ENCODE peak calls at places on chromosomes 5 and 9, in eight cellular contexts. O is psoas muscle, B is cardiac fibroblast, R is lower leg skin, U is coronary artery, I is breast epithelium, Z is fibroblast of lung, Q is hepatocyte. H is an unnamed sample.

GRCh38 chr5:6686916-6687409 is 26.3 kb upstream of the TENT4A start:
- DNase-seq in Q (peak), U (no peak), R (no peak), I (no peak), Z (peak), B (peak), O (no peak), H (no peak)

GRCh38 chr5:38845555-38846378 is at the start of gene OSMR:
- DNase-seq in U (peak), O (peak), I (peak), Z (peak), R (peak), B (peak), Q (peak), H (peak)

GRCh38 chr5:15376803-15377202 is 123.2 kb upstream of the FBXL7 start:
- DNase-seq in R (peak), Z (no peak), Q (no peak), B (peak), U (no peak), I (no peak), O (no peak), H (no peak)

GRCh38 chr5:92939428-92939827 is 641.6 kb downstream of the NR2F1-AS1 start:
- DNase-seq in O (no peak), R (no peak), B (peak), I (no peak), Q (no peak), U (no peak), Z (no peak), H (no peak)

GRCh38 chr5:14574124-14574523 is 7.5 kb upstream of the OTULINL start:
- DNase-seq in O (no peak), Q (no peak), Z (no peak), R (no peak), I (no peak), B (no peak), U (no peak), H (no peak)

GRCh38 chr9:108910914-108911313 is 23.0 kb downstream of the ELP1 start:
- DNase-seq in R (no peak), I (no peak), Z (no peak), U (no peak), O (no peak), Q (no peak), B (no peak), H (no peak)

GRCh38 chr9:105361873-105362272 is 86.0 kb upstream of the FSD1L start:
- DNase-seq in Q (no peak), I (no peak), B (no peak), R (no peak), Z (peak), U (no peak), O (no peak), H (no peak)

GRCh38 chr5:6599739-6600138 is 33.1 kb downstream of the NSUN2 start:
- DNase-seq in U (no peak), B (no peak), O (no peak), I (no peak), Q (no peak), Z (no peak), R (no peak), H (no peak)

GRCh38 chr5:68245325-68245724 is 29.8 kb downstream of the PIK3R1 start:
- DNase-seq in U (no peak), I (no peak), Z (peak), Q (no peak), O (no peak), B (no peak), R (no peak), H (no peak)

GRCh38 chr5:124193371-124193789 is 553.1 kb downstream of the ZNF608 start:
- DNase-seq in I (no peak), Z (peak), R (no peak), O (no peak), U (no peak), Q (no peak), B (peak), H (no peak)

GRCh38 chr9:98943682-98944129 is at the start of gene COL15A1:
- DNase-seq in U (peak), Z (peak), I (no peak), Q (peak), B (peak), O (peak), R (no peak), H (no peak)

GRCh38 chr5:175564716-175565115 is 86.4 kb downstream of the SFXN1 start:
- DNase-seq in Z (no peak), O (no peak), U (no peak), R (no peak), B (no peak), I (no peak), Q (no peak), H (no peak)

GRCh38 chr9:117224676-117225075 is 190.2 kb downstream of the ASTN2 start:
- DNase-seq in B (no peak), Z (no peak), O (no peak), U (no peak), I (no peak), R (no peak), Q (no peak), H (no peak)

GRCh38 chr5:11622785-11623184 is 281.5 kb downstream of the CTNND2 start:
- DNase-seq in I (no peak), Z (no peak), B (no peak), U (no peak), O (no peak), Q (no peak), R (no peak), H (no peak)

GRCh38 chr5:11620172-11620571 is 284.1 kb downstream of the CTNND2 start:
- DNase-seq in O (no peak), Z (no peak), U (no peak), Q (no peak), B (no peak), I (no peak), R (no peak), H (no peak)

GRCh38 chr5:11617080-11617479 is 287.2 kb downstream of the CTNND2 start:
- DNase-seq in Z (peak), Q (no peak), I (no peak), R (no peak), U (no peak), O (no peak), B (no peak), H (no peak)

GRCh38 chr5:11619339-11620028 is 284.8 kb downstream of the CTNND2 start:
- DNase-seq in B (no peak), I (no peak), U (no peak), O (no peak), Z (peak), R (no peak), Q (peak), H (no peak)
- TF ChIP-seq CTCF in B (no peak), I (no peak), U (no peak), O (no peak), Z (no peak), R (no peak), Q (peak), H (peak)

GRCh38 chr5:56446728-56447127 is 213.6 kb upstream of the ANKRD55 start:
- DNase-seq in Q (no peak), Z (no peak), O (no peak), I (no peak), U (no peak), B (no peak), R (no peak), H (no peak)

GRCh38 chr5:56447656-56448055 is 214.5 kb upstream of the ANKRD55 start:
- DNase-seq in Z (no peak), U (no peak), O (no peak), R (no peak), Q (no peak), I (no peak), B (no peak), H (no peak)

GRCh38 chr5:56449071-56449470 is 215.9 kb upstream of the ANKRD55 start:
- DNase-seq in Z (no peak), B (no peak), I (no peak), U (no peak), R (no peak), Q (no peak), O (no peak), H (no peak)

GRCh38 chr5:56443826-56444225 is 210.7 kb upstream of the ANKRD55 start:
- DNase-seq in U (no peak), I (no peak), R (no peak), Q (no peak), B (no peak), Z (no peak), O (no peak), H (no peak)

GRCh38 chr5:56447232-56447631 is 214.1 kb upstream of the ANKRD55 start:
- DNase-seq in R (no peak), O (no peak), I (no peak), Q (peak), U (no peak), B (peak), Z (no peak), H (no peak)
- TF ChIP-seq CTCF in R (no peak), O (no peak), I (no peak), Q (no peak), U (no peak), B (no peak), Z (no peak), H (no peak)

GRCh38 chr9:134025606-134026541 is 593 bp downstream of the BRD3OS start:
- DNase-seq in U (peak), B (peak), R (no peak), Q (peak), Z (peak), I (peak), O (peak), H (peak)
- TF ChIP-seq CTCF in U (no peak), B (peak), R (no peak), Q (no peak), Z (no peak), I (no peak), O (no peak), H (peak)

DNA sequence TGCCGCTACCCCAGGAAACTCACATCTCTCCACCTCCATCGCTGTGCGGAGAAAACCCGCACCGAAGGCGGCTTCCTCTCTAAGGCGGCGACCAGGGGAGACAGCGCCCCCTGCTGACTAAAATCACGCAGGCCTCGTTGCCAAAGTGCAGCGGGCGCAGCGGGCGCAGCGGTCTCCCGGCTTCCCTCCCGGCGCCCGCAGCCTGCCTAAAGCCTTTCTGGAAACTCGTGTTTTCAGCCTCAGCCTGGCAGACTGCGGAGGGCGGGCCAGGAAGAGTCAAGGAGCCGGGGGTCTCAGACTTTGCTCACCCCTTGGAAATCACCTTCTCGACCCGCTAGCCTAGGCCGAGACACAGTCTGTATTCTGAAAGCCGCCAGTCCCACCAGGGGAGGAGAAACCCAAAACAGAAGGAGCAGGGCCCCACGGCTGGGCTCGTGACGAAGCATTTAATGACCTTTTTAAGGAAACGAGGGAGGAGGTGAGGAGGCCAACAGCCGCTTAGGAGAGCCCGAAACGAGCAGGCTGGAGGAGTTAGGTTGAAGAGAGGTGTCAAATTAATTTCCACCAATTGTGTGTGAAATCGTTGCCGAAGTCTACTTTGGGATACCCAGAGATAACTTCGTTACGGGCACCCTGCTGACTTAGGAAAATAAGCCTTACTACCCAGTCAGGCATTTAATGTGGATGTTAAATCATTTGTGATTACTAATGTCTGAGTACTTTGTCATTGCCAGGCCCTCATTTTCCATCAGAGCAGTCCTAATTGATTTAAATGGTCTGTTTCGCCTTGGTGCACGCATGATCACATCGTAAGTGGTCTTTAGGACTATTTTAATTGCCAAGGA is 7.3 kb upstream of the FOXB2 start:
- DNase-seq in B (peak), Q (peak), U (no peak), R (no peak), O (peak), Z (no peak), I (no peak), H (peak)
- TF ChIP-seq CTCF in B (peak), Q (peak), U (no peak), R (no peak), O (peak), Z (peak), I (peak), H (peak)

GRCh38 chr5:91070761-91071429 is 312.2 kb downstream of the ARRDC3 start:
- DNase-seq in O (no peak), Z (no peak), I (no peak), B (no peak), R (no peak), U (no peak), Q (no peak), H (no peak)
- TF ChIP-seq CTCF in O (no peak), Z (no peak), I (no peak), B (no peak), R (no peak), U (no peak), Q (no peak), H (no peak)

DNA sequence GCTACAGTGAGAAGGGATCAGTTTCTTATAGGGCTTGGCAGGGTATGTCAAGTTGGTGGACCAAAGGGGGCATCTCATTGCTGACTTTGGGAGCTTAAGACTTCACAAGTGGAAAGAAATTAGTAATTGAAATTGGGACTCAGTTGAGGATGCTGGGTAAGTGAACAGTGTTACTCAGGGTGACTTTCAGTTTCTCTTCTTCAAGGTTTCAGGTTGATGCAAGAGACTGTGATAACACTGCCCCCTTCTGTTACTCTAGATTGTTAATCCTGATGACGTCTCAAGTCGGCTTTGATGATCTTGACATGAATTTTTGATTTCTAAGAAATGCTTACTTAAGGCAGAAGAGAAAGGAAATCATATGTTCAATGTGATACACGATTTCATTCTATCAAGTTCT is 21.3 kb downstream of the KCTD16 start:
- DNase-seq in O (no peak), U (no peak), R (no peak), Q (peak), I (no peak), B (peak), Z (peak), H (no peak)
- TF ChIP-seq CTCF in O (peak), U (no peak), R (no peak), Q (peak), I (no peak), B (peak), Z (peak), H (peak)

DNA sequence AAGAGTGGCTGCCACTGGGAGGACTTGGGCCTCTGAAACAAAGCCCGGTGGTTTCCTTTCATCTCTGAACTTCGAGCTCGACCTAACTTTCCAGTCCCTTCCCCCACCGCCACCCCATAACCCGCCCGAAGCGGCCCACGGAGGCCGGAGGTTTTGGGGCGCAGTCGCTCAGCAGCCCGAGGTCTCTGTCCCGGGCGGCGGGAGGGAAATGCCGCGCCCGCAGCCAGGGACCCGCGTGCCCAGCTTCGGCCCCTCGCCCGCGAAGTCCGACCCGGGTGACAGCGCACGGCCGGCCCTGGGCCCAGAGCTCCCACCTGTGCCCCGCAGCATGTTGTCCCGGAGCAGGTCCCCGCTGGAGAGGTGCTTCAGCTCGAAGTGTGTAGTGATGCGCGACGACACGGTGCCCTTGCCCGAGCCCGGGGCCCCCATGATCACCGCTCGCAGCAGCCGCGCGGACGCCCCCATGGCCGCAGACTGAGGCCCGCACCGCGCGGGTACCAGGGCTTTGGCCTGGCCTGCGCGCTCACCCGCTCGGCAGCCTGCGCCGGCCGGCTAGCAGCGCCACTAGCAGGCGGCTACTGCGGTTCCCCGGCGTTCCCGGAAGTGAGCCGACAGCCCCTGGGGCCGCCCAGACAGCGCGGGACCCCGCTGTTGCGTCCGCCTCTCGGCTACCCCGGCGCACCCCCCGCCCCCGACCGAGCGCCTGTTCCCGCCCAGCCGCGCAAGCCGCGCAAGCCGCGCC is at the start of gene AK3:
- DNase-seq in I (peak), U (peak), Q (peak), B (peak), O (peak), Z (peak), R (peak), H (peak)
- TF ChIP-seq CTCF in I (peak), U (no peak), Q (peak), B (no peak), O (peak), Z (no peak), R (no peak), H (peak)

GRCh38 chr5:66224773-66225553 is 80.9 kb downstream of the SREK1 start:
- DNase-seq in Z (no peak), O (no peak), B (no peak), U (no peak), Q (no peak), I (no peak), R (no peak), H (no peak)

GRCh38 chr5:66222455-66222854 is 78.4 kb downstream of the SREK1 start:
- DNase-seq in Z (peak), U (no peak), I (no peak), Q (no peak), R (no peak), O (no peak), B (no peak), H (no peak)

GRCh38 chr5:66224273-66224672 is 80.2 kb downstream of the SREK1 start:
- DNase-seq in O (no peak), R (no peak), I (no peak), B (no peak), Q (no peak), U (no peak), Z (no peak), H (no peak)

DNA sequence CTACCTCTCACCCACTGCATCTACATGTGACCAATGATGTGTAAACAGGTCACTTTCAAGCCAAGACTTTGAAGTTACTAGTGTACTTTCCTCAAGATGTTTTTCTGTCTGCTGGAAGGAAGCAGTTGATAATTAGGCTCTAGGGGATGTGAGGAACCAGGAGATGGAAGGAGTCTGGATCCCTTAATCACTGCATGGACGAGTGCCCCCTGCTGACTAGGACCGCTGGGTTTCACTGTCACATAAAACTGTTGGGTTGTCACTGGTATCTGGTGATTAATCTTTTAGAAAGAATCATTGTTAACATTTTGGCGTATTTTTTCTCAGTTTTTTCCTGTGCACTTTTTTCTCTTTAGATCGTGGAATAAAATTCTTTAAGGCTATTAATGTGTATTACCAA is 79.5 kb downstream of the SREK1 start:
- DNase-seq in Z (no peak), B (peak), Q (no peak), O (no peak), U (no peak), I (no peak), R (no peak), H (no peak)
- TF ChIP-seq CTCF in Z (peak), B (peak), Q (peak), O (no peak), U (no peak), I (no peak), R (no peak), H (peak)

DNA sequence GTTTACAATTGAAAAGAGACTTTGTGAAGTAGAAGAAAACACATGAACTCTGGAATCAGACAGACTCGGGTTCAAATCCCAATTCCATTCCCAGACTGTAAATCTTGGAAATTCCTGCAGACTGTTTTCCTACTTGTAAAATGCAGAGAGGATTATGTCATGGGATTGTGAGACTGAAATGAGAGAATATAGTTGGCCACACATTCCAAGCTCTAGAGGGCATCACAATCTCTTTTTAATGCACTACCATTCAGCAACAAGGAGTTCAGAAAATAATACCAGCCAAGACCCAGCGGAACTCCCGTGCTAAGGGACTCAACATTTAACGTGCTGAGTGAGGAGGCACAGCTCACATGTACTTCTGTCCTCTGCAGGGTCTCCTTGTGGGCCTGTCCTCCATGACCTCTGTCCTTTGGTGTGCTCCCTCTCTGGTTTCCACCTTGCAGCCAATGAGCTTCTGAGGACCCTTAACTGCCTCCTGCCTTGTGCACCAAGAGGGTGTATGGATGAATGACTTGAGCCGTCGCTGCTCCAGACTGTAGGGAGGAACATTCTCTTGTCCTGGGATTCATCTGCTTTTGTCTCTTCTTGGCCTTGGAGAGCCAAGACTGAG is 263.5 kb downstream of the NTRK2 start:
- DNase-seq in U (no peak), B (no peak), I (no peak), Q (no peak), R (no peak), O (no peak), Z (peak), H (no peak)
- TF ChIP-seq CTCF in U (no peak), B (no peak), I (no peak), Q (peak), R (no peak), O (no peak), Z (no peak), H (peak)

H was measured in osteocyte.